ENCODE peak calls at places on chromosomes 13 and 19, in five cellular contexts. U, M, Y, J and T are unnamed samples.

GRCh38 chr13:98998831-98999634 is 21.2 kb upstream of the DOCK9 start:
- DNase-seq in U (no peak), M (no peak), Y (no peak), J (no peak), T (no peak)

GRCh38 chr13:112450567-112451240 is 74.5 kb downstream of the SPACA7 start:
- DNase-seq in U (no peak), M (no peak), Y (no peak), J (no peak), T (no peak)

GRCh38 chr13:96033220-96034015 is 19.8 kb downstream of the UGGT2 start:
- DNase-seq in U (no peak), M (no peak), Y (no peak), J (no peak), T (no peak)

GRCh38 chr13:41075034-41075433 is 13.7 kb downstream of the WBP4 start:
- DNase-seq in U (no peak), M (peak), Y (peak), J (peak), T (no peak)

GRCh38 chr13:77696006-77696862 is 1.3 kb upstream of the SLAIN1 start:
- DNase-seq in U (no peak), M (no peak), Y (peak), J (no peak), T (no peak)

GRCh38 chr19:58529405-58529804 is 9.8 kb upstream of the ZBTB45 start:
- DNase-seq in U (no peak), M (no peak), Y (no peak), J (no peak), T (no peak)

GRCh38 chr19:17938092-17938845 is 5.5 kb downstream of the CCDC124 start:
- DNase-seq in U (peak), M (peak), Y (peak), J (peak), T (peak)

GRCh38 chr13:60090579-60090978 is 73.1 kb downstream of the DIAPH3 start:
- DNase-seq in U (no peak), M (no peak), Y (no peak), J (peak), T (no peak)

GRCh38 chr13:90950134-90950533 is 397.4 kb upstream of the MIR17HG start:
- DNase-seq in U (no peak), M (no peak), Y (no peak), J (no peak), T (no peak)

GRCh38 chr13:35005051-35005450 is 63.0 kb downstream of the NBEA start:
- DNase-seq in U (no peak), M (no peak), Y (no peak), J (no peak), T (no peak)

GRCh38 chr13:41562541-41563178 is 105.3 kb downstream of the RGCC start:
- DNase-seq in U (no peak), M (no peak), Y (no peak), J (no peak), T (no peak)

GRCh38 chr13:64078480-64078936 is 2662.9 kb upstream of the PCDH20 start:
- DNase-seq in U (no peak), M (no peak), Y (no peak), J (no peak), T (no peak)

DNA sequence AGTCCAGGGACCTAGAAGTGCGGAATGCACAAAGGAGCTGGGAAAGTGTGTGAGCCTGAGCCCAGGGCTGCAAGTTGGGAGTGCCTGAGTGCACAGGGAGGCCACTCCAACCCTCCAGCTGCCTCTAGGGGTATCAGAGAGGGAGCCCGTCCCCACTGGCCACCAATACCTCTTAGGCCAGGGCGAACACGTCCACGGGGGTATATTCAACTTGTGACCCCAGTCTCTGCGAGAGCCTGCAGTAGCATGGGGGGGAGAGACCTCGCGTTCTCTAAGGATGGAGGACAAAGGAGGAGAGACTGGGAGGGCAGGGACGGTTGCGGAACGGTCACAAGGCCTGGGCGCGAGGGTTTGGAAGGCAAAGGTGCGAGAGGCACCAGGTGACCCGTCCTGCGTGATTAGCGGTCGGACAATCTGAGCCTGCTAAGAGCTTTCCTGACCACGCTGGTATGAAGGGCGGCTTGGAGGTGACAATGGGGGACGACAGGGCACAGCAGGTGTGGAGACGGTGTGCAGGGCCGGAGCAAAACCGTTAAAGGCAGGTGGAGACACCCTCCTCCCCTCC is 676 bp downstream of the CD320 start:
- DNase-seq in U (no peak), M (peak), Y (peak), J (no peak), T (peak)
- TF ChIP-seq CTCF in U (no peak), M (no peak), Y (peak), J (no peak), T (peak)

GRCh38 chr19:4256563-4256962 is 9.7 kb downstream of the YJU2 start:
- DNase-seq in U (no peak), M (no peak), Y (no peak), J (no peak), T (no peak)
- TF ChIP-seq CTCF in U (no peak), M (peak), Y (peak), J (peak), T (no peak)

GRCh38 chr19:48085904-48086864 is 24.4 kb downstream of the PLA2G4C start:
- DNase-seq in U (no peak), M (no peak), Y (peak), J (no peak), T (no peak)
- TF ChIP-seq CTCF in U (no peak), M (no peak), Y (peak), J (no peak), T (peak)

DNA sequence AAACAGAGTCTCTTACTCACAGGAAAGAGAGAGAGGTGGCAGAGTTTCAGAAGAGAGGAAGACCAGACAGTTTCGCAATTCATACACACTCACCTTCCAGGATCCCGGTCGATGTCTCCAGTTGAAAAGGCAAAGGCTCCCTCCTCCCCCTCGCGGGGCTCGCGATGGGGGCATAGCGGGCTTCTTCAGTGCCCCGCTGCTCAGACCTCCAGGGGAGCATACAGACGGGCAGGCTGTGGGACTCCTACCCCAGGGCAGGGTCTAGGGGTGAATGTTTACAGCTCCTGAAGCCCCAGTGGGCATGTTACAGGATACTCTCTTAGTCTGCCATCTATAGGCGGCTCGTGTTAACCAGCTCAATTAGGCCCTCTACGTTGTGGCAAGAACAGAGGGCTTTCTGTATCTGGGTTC is 139.2 kb downstream of the SLITRK5 start:
- DNase-seq in U (no peak), M (no peak), Y (peak), J (no peak), T (no peak)
- TF ChIP-seq CTCF in U (no peak), M (no peak), Y (peak), J (no peak), T (peak)

GRCh38 chr19:6271251-6271650 is 8.5 kb downstream of the MLLT1 start:
- DNase-seq in U (peak), M (no peak), Y (no peak), J (no peak), T (no peak)
- TF ChIP-seq CTCF in U (no peak), M (no peak), Y (peak), J (peak), T (peak)

GRCh38 chr13:50241479-50241878 is 226.2 kb downstream of the KCNRG start:
- DNase-seq in U (no peak), M (no peak), Y (no peak), J (no peak), T (no peak)
- TF ChIP-seq CTCF in U (no peak), M (no peak), Y (no peak), J (no peak), T (no peak)

DNA sequence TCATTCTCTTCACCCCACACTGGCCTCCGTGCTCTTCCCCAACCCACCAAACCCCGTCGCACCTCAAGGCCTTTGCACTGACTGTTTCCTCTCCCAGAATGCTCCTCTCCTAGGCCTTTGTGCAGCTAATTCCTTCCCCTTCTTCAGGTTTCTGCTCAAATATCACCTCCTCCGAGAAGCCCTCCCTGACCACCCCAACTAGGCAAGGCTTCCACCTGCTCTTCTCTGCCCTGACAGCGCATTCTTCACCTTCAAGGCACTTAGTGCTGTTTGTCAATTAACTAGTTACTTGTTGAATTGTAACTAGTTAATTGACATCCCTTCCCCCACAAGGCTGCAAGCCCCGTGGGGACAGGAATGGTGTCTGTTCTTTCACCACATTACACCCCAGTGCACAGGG is 7.8 kb upstream of the NCCRP1 start:
- DNase-seq in U (no peak), M (no peak), Y (no peak), J (no peak), T (no peak)
- TF ChIP-seq CTCF in U (no peak), M (no peak), Y (no peak), J (no peak), T (no peak)